ENCODE peak calls at places on chromosome 13, in nine cellular contexts. M is A549, B is HCT116, Q is SK-N-SH, J is GM12878, G is H1, K is K562, F is endothelial cell of umbilical vein, E is HepG2. L is an unnamed sample.

GRCh38 chr13:51271008-51271407 is 48.8 kb downstream of the FAM124A start:
- DNase-seq in M (no peak), B (no peak), Q (no peak), J (no peak), G (no peak), K (no peak), F (no peak), E (no peak), L (no peak)

GRCh38 chr13:27264181-27264580 is 6.4 kb upstream of the RASL11A start:
- DNase-seq in M (no peak), B (no peak), Q (peak), J (no peak), G (no peak), K (no peak), F (no peak), E (no peak), L (no peak)

GRCh38 chr13:95481051-95481775 is 71.3 kb upstream of the CLDN10 start:
- DNase-seq in M (no peak), B (no peak), Q (no peak), J (no peak), G (no peak), K (no peak), F (peak), E (no peak), L (peak)

GRCh38 chr13:90933097-90933826 is 414.2 kb upstream of the MIR17HG start:
- DNase-seq in M (no peak), B (no peak), Q (no peak), J (no peak), G (no peak), K (no peak), F (no peak), E (no peak), L (no peak)

GRCh38 chr13:77398825-77399620 is 72.1 kb upstream of the MYCBP2 start:
- DNase-seq in M (no peak), B (no peak), Q (no peak), J (no peak), G (no peak), K (no peak), F (no peak), E (no peak), L (no peak)

GRCh38 chr13:80235559-80236296 is 105.2 kb downstream of the SPRY2 start:
- DNase-seq in M (no peak), B (no peak), Q (no peak), J (no peak), G (no peak), K (no peak), F (peak), E (no peak), L (peak)

GRCh38 chr13:29561918-29562317 is 33.6 kb downstream of the SLC7A1 start:
- DNase-seq in M (no peak), B (no peak), Q (no peak), J (no peak), G (no peak), K (no peak), F (no peak), E (peak), L (no peak)

GRCh38 chr13:90510319-90510718 is 837.2 kb upstream of the MIR17HG start:
- DNase-seq in M (no peak), B (no peak), Q (no peak), J (no peak), G (no peak), K (no peak), F (no peak), E (no peak), L (no peak)

GRCh38 chr13:78625384-78625783 is 22.0 kb upstream of the POU4F1 start:
- DNase-seq in M (no peak), B (no peak), Q (no peak), J (no peak), G (no peak), K (no peak), F (no peak), E (no peak), L (no peak)

GRCh38 chr13:43300817-43301216 is 277.4 kb downstream of the DNAJC15 start:
- DNase-seq in M (no peak), B (no peak), Q (no peak), J (no peak), G (no peak), K (no peak), F (peak), E (no peak), L (no peak)

GRCh38 chr13:99725644-99726043 is 224.4 kb downstream of the TM9SF2 start:
- DNase-seq in M (no peak), B (no peak), Q (no peak), J (no peak), G (no peak), K (no peak), F (no peak), E (no peak), L (no peak)

GRCh38 chr13:111371211-111371610 is 50.8 kb downstream of the TEX29 start:
- DNase-seq in M (no peak), B (no peak), Q (no peak), J (no peak), G (no peak), K (no peak), F (no peak), E (no peak), L (no peak)

GRCh38 chr13:46121033-46121432 is 16.2 kb upstream of the CPB2 start:
- DNase-seq in M (no peak), B (no peak), Q (no peak), J (no peak), G (no peak), K (no peak), F (no peak), E (no peak), L (no peak)

GRCh38 chr13:101092985-101093384 is 323.3 kb downstream of the NALCN start:
- DNase-seq in M (no peak), B (no peak), Q (no peak), J (no peak), G (no peak), K (no peak), F (no peak), E (no peak), L (no peak)

GRCh38 chr13:28110414-28110813 is 10.0 kb upstream of the FLT3 start:
- DNase-seq in M (no peak), B (no peak), Q (no peak), J (no peak), G (no peak), K (no peak), F (no peak), E (no peak), L (no peak)

GRCh38 chr13:21326155-21327030 is 132.7 kb downstream of the ZDHHC20 start:
- DNase-seq in M (no peak), B (no peak), Q (peak), J (no peak), G (peak), K (no peak), F (peak), E (no peak), L (no peak)

GRCh38 chr13:90542959-90543358 is 804.5 kb upstream of the MIR17HG start:
- DNase-seq in M (no peak), B (no peak), Q (no peak), J (no peak), G (no peak), K (no peak), F (no peak), E (no peak), L (no peak)

GRCh38 chr13:82717249-82717648 is 1165.0 kb downstream of the SLITRK1 start:
- DNase-seq in M (no peak), B (no peak), Q (no peak), J (no peak), G (no peak), K (no peak), F (peak), E (no peak), L (no peak)

GRCh38 chr13:40205771-40206240 is 460.6 kb downstream of the FOXO1 start:
- DNase-seq in M (no peak), B (no peak), Q (no peak), J (no peak), G (no peak), K (no peak), F (peak), E (no peak), L (no peak)

GRCh38 chr13:85693889-85694511 is 105.2 kb downstream of the SLITRK6 start:
- DNase-seq in M (peak), B (no peak), Q (no peak), J (no peak), G (no peak), K (no peak), F (no peak), E (no peak), L (peak)

DNA sequence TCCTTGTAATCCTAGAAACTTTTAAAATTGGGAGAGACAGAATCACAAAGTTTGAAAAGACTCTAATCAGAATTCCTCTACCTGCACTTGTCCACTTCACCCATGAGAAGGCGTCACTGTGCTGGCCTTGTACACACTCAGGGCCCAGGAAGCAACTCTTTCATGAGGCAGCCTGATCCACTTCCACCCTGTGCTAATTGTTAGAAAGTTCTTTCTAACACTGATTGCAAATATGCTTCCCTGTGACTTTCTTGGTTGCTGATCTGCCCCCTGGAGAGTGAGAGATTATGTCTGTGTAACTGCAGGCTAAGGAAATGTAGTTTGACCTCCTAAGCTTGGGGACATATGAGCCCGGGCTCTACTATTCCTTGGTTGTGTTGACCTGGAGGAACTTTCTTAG is 494.6 kb downstream of the MYO16 start:
- DNase-seq in M (no peak), B (no peak), Q (no peak), J (no peak), G (no peak), K (no peak), F (no peak), E (no peak), L (peak)
- TF ChIP-seq CTCF in M (no peak), B (peak), Q (no peak), J (no peak), G (no peak), K (no peak), F (no peak), E (no peak), L (peak)

DNA sequence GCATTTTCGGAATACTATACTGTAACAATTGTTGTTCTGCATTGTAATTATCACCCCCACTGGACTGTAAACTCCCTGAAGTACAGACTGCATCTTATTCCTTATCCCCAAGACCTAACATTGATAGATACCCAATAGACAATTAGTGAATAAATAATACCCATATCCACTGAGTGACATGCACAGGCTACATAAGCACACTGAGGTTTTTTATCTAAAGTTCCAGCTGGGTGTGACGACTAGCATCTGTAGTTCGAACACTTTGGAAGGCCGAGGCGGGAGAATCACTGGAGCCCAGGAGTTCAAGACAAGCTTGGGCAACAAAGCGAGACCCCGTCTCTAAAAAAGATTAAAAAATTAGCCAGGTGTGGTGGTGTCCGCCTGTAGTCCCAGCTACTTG is 2.5 kb downstream of the KPNA3 start:
- DNase-seq in M (no peak), B (no peak), Q (no peak), J (no peak), G (no peak), K (no peak), F (no peak), E (no peak), L (no peak)
- H3K4me3 ChIP-seq in M (no peak), B (no peak), Q (no peak), J (peak), G (no peak), K (no peak), F (no peak), E (peak), L (peak)

GRCh38 chr13:31431722-31432137 is 232.0 kb downstream of the B3GLCT start:
- DNase-seq in M (peak), B (peak), Q (peak), J (no peak), G (peak), K (peak), F (peak), E (peak), L (peak)
- TF ChIP-seq MAX in M (no peak), B (no peak), Q (no peak), J (no peak), G (no peak), K (no peak), F (no peak), E (no peak), L (no peak)

GRCh38 chr13:41670873-41671443 is 213.6 kb downstream of the RGCC start:
- DNase-seq in M (no peak), B (no peak), Q (no peak), J (no peak), G (no peak), K (no peak), F (no peak), E (no peak), L (no peak)

GRCh38 chr13:41668130-41668757 is 210.9 kb downstream of the RGCC start:
- DNase-seq in M (peak), B (peak), Q (peak), J (peak), G (peak), K (peak), F (peak), E (peak), L (peak)
- TF ChIP-seq CTCF in M (peak), B (peak), Q (peak), J (peak), G (peak), K (peak), F (peak), E (peak), L (peak)

L was measured in NB4.